ENCODE peak calls at places on chromosomes 11 and 22, in four cellular contexts. One of them, this sample, is unnamed.

GRCh38 chr11:115126515-115127208 is 377.6 kb downstream of the CADM1 start:
- DNase-seq in HAP-1: no peak
- DNase-seq in brain microvascular endothelial cell: no peak
- DNase-seq in HT1080: no peak
- DNase-seq in this sample: no peak

GRCh38 chr11:127640822-127641485 is 640.4 kb upstream of the KIRREL3 start:
- DNase-seq in HAP-1: no peak
- DNase-seq in brain microvascular endothelial cell: peak; percentile 24
- DNase-seq in HT1080: peak; percentile 83
- DNase-seq in this sample: no peak

GRCh38 chr11:131609317-131609716 is 238.9 kb downstream of the NTM start:
- DNase-seq in HAP-1: no peak
- DNase-seq in brain microvascular endothelial cell: peak; percentile 90
- DNase-seq in HT1080: peak; percentile 97
- DNase-seq in this sample: no peak

GRCh38 chr11:124123587-124123986 is 8.3 kb downstream of the VWA5A start:
- DNase-seq in HAP-1: no peak
- DNase-seq in brain microvascular endothelial cell: no peak
- DNase-seq in HT1080: no peak
- DNase-seq in this sample: no peak

GRCh38 chr22:38941488-38941987 is 15.9 kb upstream of the APOBEC3A start:
- DNase-seq in HAP-1: no peak
- DNase-seq in brain microvascular endothelial cell: no peak
- DNase-seq in HT1080: no peak
- DNase-seq in this sample: no peak

GRCh38 chr11:21552910-21553309 is 640.0 kb upstream of the ANO5 start:
- DNase-seq in HAP-1: peak; percentile 58
- DNase-seq in brain microvascular endothelial cell: no peak
- DNase-seq in HT1080: peak; percentile 58
- DNase-seq in this sample: no peak

GRCh38 chr11:1263036-1263435 is 40.2 kb downstream of the MUC5B start:
- DNase-seq in HAP-1: no peak
- DNase-seq in brain microvascular endothelial cell: no peak
- DNase-seq in HT1080: no peak
- DNase-seq in this sample: no peak

GRCh38 chr22:24445481-24446290 is 18.3 kb downstream of the ADORA2A start:
- DNase-seq in HAP-1: no peak
- DNase-seq in brain microvascular endothelial cell: no peak
- DNase-seq in HT1080: peak; percentile 41
- DNase-seq in this sample: no peak

GRCh38 chr11:12900496-12900895 is 108.6 kb upstream of the RASSF10 start:
- DNase-seq in HAP-1: no peak
- DNase-seq in brain microvascular endothelial cell: peak; percentile 90
- DNase-seq in HT1080: peak; percentile 95
- DNase-seq in this sample: peak; percentile 64

GRCh38 chr11:13465909-13466371 is 2.9 kb upstream of the BTBD10 start:
- DNase-seq in HAP-1: peak; percentile 62
- DNase-seq in brain microvascular endothelial cell: peak; percentile 35
- DNase-seq in HT1080: peak; percentile 61
- DNase-seq in this sample: peak; percentile 17

GRCh38 chr11:35035894-35036408 is 103.0 kb upstream of the CD44 start:
- DNase-seq in HAP-1: no peak
- DNase-seq in brain microvascular endothelial cell: peak; percentile 98
- DNase-seq in HT1080: peak; percentile 96
- DNase-seq in this sample: peak; percentile 63

This sample was measured in HFF-Myc.